ENCODE peak calls at places on chromosomes 6 and 20, in four cellular contexts. K is astrocyte of the spinal cord, S is GM20000, D is Panc1. Z is an unnamed sample.

GRCh38 chr6:167998206-167998605 is 735 bp downstream of the KIF25 start:
- DNase-seq in K (no peak), S (no peak), D (no peak), Z (no peak)

GRCh38 chr6:28758818-28759235 is 165.0 kb downstream of the TRIM27 start:
- DNase-seq in K (no peak), S (no peak), D (no peak), Z (no peak)

GRCh38 chr20:23585449-23585807 is 17.1 kb upstream of the CST9L start:
- DNase-seq in K (no peak), S (no peak), D (no peak), Z (no peak)

GRCh38 chr6:40906759-40907158 is 132.3 kb downstream of the UNC5CL start:
- DNase-seq in K (peak), S (no peak), D (peak), Z (no peak)

GRCh38 chr6:56102216-56102615 is 145.2 kb downstream of the COL21A1 start:
- DNase-seq in K (no peak), S (no peak), D (no peak), Z (no peak)

GRCh38 chr6:1952726-1953360 is 292.6 kb downstream of the GMDS start:
- DNase-seq in K (peak), S (no peak), D (peak), Z (no peak)

GRCh38 chr6:3277251-3277650 is 18.5 kb downstream of the PSMG4 start:
- DNase-seq in K (no peak), S (no peak), D (no peak), Z (no peak)

GRCh38 chr6:53066059-53066406 is 829 bp downstream of the FBXO9 start:
- DNase-seq in K (peak), S (peak), D (no peak), Z (peak)

GRCh38 chr20:15071010-15071808 is 733.8 kb upstream of the FLRT3 start:
- DNase-seq in K (no peak), S (no peak), D (no peak), Z (no peak)

GRCh38 chr6:110348956-110349565 is 9.1 kb downstream of the METTL24 start:
- DNase-seq in K (no peak), S (no peak), D (no peak), Z (no peak)

GRCh38 chr20:8524716-8525343 is 392.8 kb downstream of the PLCB1 start:
- DNase-seq in K (no peak), S (no peak), D (no peak), Z (no peak)

GRCh38 chr6:78530208-78530607 is 337.1 kb upstream of the IRAK1BP1 start:
- DNase-seq in K (no peak), S (no peak), D (no peak), Z (no peak)

GRCh38 chr6:24982231-24982630 is 46.5 kb upstream of the RIPOR2 start:
- DNase-seq in K (no peak), S (no peak), D (no peak), Z (no peak)

GRCh38 chr6:21005816-21006553 is 471.7 kb downstream of the CDKAL1 start:
- DNase-seq in K (peak), S (no peak), D (peak), Z (peak)

GRCh38 chr6:145074805-145075204 is 660.5 kb downstream of the EPM2A start:
- DNase-seq in K (no peak), S (no peak), D (no peak), Z (no peak)

GRCh38 chr6:142361765-142362540 is 60.1 kb downstream of the ADGRG6 start:
- DNase-seq in K (peak), S (no peak), D (no peak), Z (no peak)

GRCh38 chr20:50172347-50173013 is 18.1 kb upstream of the CEBPB start:
- DNase-seq in K (peak), S (no peak), D (no peak), Z (peak)

Z was measured in mucosa of descending colon.